ENCODE peak calls at places on chromosomes 12 and 14, in ten cellular contexts. N, V, T, O, C, U, P, E, R and A are unnamed samples. For H3K4me1, the result is how much of the 10 kb centered on the place peaks cover.

GRCh38 chr12:26112703-26113147 is 12.1 kb downstream of the BHLHE41 start:
- DNase-seq in N (no peak), P (no peak), C (peak), O (no peak), T (no peak), U (peak), E (no peak), V (no peak), R (no peak), A (peak)

GRCh38 chr14:71855399-71856036 is 76.7 kb upstream of the RGS6 start:
- DNase-seq in E (no peak), T (peak), U (peak), P (peak), N (peak), R (no peak), C (peak), O (peak), V (peak), A (peak)

GRCh38 chr12:115697341-115697740 is 580.2 kb downstream of the MED13L start:
- DNase-seq in O (no peak), T (no peak), U (peak), C (peak), P (no peak), R (no peak), V (no peak), N (no peak), E (no peak), A (peak)

GRCh38 chr12:24615967-24616411 is 332.9 kb downstream of the BCAT1 start:
- DNase-seq in E (no peak), O (no peak), C (no peak), R (no peak), T (no peak), N (no peak), P (no peak), U (peak), V (no peak), A (peak)

GRCh38 chr12:100868487-100868886 is 73.9 kb downstream of the ANO4 start:
- DNase-seq in P (no peak), R (no peak), V (no peak), O (no peak), E (no peak), N (no peak), C (peak), U (peak), T (no peak), A (peak)

GRCh38 chr12:124927325-124928094 is 13.1 kb upstream of the UBC start:
- DNase-seq in E (peak), V (peak), O (peak), P (peak), N (peak), R (peak), T (peak), U (peak), C (peak), A (peak)

GRCh38 chr14:105330491-105330895 is 15.9 kb downstream of the PACS2 start:
- DNase-seq in T (no peak), O (no peak), V (no peak), N (peak), R (no peak), P (no peak), C (no peak), E (no peak), U (peak), A (peak)

GRCh38 chr12:80551897-80552296 is 107.9 kb downstream of the PTPRQ start:
- DNase-seq in C (peak), T (no peak), E (no peak), V (peak), U (peak), O (no peak), N (no peak), P (no peak), R (no peak), A (peak)

GRCh38 chr14:68711551-68712437 is 81.1 kb downstream of the ZFP36L1 start:
- DNase-seq in V (no peak), N (peak), T (no peak), P (no peak), R (no peak), U (no peak), E (no peak), C (no peak), O (peak), A (no peak)

GRCh38 chr12:116594325-116595038 is 35.3 kb downstream of the MAP1LC3B2 start:
- DNase-seq in N (peak), V (no peak), C (no peak), U (no peak), P (no peak), R (no peak), T (peak), O (peak), E (peak), A (no peak)

GRCh38 chr14:42001436-42001835 is 394.8 kb downstream of the LRFN5 start:
- DNase-seq in T (no peak), P (no peak), V (no peak), E (no peak), O (no peak), U (peak), R (no peak), N (no peak), C (no peak), A (no peak)

GRCh38 chr14:90491221-90491867 is 94.5 kb downstream of the CALM1 start:
- DNase-seq in V (no peak), E (no peak), T (no peak), N (peak), U (peak), C (no peak), O (no peak), P (no peak), R (no peak), A (no peak)

GRCh38 chr14:99460793-99461192 is 19.9 kb downstream of the SETD3 start:
- DNase-seq in N (no peak), P (no peak), C (no peak), R (no peak), E (no peak), U (peak), O (no peak), V (no peak), T (no peak), A (no peak)

DNA sequence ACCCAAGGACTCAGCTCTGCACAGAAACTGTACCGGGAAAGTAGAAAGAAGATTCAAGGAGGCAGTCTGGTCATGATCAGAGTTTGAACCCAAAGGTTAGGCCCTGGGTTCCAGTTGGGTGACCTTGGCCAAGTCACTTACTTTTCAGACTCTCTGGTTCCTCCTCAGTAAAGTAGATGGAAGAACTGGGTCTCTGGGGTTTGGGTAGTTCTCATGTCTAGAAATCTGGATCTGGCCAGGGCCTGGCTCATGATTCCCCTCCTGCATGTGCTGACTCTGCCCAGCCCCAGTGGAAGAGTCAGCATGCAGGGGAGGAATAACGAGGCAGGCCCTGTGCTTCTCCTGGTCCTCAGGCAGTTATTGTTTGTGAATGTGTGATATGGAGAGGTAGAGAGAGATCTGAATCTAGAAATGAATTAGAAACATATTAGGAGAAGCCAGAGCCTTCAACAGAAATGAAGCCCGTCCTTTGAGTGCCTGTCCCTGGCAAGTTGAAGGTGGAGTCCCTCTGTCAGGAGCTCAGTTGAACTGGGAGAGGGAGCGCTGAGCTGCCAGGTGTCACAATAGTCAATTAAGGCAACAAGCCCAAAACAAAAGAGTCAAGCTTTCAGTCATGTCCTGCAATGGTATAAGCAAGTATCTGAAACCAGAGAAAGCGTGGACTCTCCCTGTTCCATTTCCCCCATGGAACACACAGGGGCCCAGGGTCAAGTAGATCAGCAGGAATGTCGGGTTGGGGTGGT is 131.3 kb upstream of the HIF1A start:
- DNase-seq in U (no peak), E (no peak), V (no peak), C (no peak), R (no peak), N (no peak), O (no peak), P (no peak), T (no peak), A (no peak)
- H3K4me1 ChIP-seq in U (half or more), E (under half), V (half or more), C (half or more), R (under half), N (under half), O (under half), P (under half), T (under half), A (under half)

GRCh38 chr12:104747956-104748355 is 210.1 kb downstream of the SLC41A2 start:
- DNase-seq in U (no peak), T (no peak), N (peak), E (no peak), C (no peak), P (no peak), O (no peak), R (no peak), V (no peak), A (no peak)

GRCh38 chr12:104748356-104748755 is 209.7 kb downstream of the SLC41A2 start:
- DNase-seq in V (no peak), T (no peak), E (no peak), P (no peak), O (no peak), C (no peak), N (peak), R (no peak), U (no peak), A (no peak)

GRCh38 chr12:104749555-104749954 is 208.5 kb downstream of the SLC41A2 start:
- DNase-seq in V (no peak), O (no peak), N (peak), C (no peak), E (no peak), U (no peak), R (no peak), P (no peak), T (no peak), A (peak)

GRCh38 chr12:104750061-104750460 is 208.0 kb downstream of the SLC41A2 start:
- DNase-seq in P (no peak), E (no peak), O (no peak), C (no peak), N (peak), R (no peak), T (peak), U (peak), V (no peak), A (peak)

GRCh38 chr12:104748790-104749189 is 209.3 kb downstream of the SLC41A2 start:
- DNase-seq in O (no peak), U (peak), E (no peak), N (peak), R (no peak), C (no peak), T (peak), V (no peak), P (no peak), A (peak)
- H3K4me1 ChIP-seq in O (under half), U (under half), E (under half), N (under half), R (under half), C (under half), T (under half), V (under half), P (under half), A (under half)

DNA sequence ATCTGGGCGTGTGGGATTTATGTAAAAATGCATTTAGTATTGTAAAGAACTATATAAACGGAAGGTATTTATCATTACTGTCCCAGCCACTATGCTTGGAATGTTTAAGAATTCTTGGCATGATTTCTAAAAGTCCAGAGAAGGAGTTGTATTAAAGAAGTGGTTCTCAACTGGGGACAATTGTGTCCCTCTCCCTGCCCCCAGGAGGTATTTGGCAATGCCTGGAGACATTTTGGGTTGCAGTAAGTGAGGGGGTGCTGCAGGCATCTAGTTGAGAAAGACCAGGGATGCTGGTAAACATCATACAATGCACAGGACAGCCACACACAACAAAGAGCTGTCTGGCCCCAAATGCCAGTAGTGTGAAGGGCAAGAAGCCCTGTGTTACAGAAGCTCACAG is 7.2 kb downstream of the SLC38A1 start:
- DNase-seq in R (no peak), N (no peak), U (no peak), P (no peak), O (no peak), T (no peak), V (no peak), C (no peak), E (no peak), A (no peak)
- H3K4me1 ChIP-seq in R (under half), N (under half), U (under half), P (under half), O (half or more), T (half or more), V (half or more), C (under half), E (half or more), A (under half)

DNA sequence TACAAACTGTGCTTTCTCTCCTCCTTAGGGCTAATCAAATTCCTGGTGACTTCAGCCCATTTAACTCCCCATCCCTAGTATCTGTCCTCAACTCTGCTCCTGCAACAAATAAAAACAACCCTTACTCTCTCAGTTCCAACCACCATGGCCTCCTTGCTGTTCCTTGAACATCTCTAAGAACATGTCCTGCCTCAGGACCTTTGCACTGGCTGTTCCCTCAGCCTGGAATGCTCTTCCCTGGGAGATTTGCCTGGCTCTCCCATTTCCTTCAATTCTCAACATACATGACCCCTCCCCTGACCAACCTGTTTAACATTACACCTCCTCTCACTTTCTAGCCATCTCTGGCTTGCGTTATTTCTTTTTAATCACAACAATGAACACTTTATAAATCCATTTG is 170.5 kb downstream of the PTPN11 start:
- DNase-seq in O (no peak), N (no peak), U (no peak), T (no peak), P (no peak), C (no peak), R (no peak), E (no peak), V (no peak), A (no peak)
- H3K4me1 ChIP-seq in O (under half), N (under half), U (under half), T (under half), P (under half), C (under half), R (under half), E (under half), V (under half), A (under half)

GRCh38 chr12:104508752-104509446 is 52.2 kb downstream of the CHST11 start:
- DNase-seq in U (no peak), V (no peak), E (no peak), R (no peak), T (no peak), O (no peak), P (no peak), N (no peak), C (no peak), A (no peak)

GRCh38 chr12:104506691-104507401 is 50.1 kb downstream of the CHST11 start:
- DNase-seq in E (no peak), C (no peak), U (no peak), P (no peak), N (no peak), T (no peak), V (no peak), O (no peak), R (no peak), A (no peak)

GRCh38 chr12:104510145-104510872 is 53.6 kb downstream of the CHST11 start:
- DNase-seq in R (no peak), T (no peak), P (no peak), U (no peak), C (no peak), O (no peak), N (no peak), V (no peak), E (no peak), A (no peak)

GRCh38 chr12:104505095-104505819 is 48.5 kb downstream of the CHST11 start:
- DNase-seq in O (no peak), P (peak), N (no peak), V (no peak), C (no peak), E (no peak), U (peak), T (peak), R (no peak), A (no peak)

DNA sequence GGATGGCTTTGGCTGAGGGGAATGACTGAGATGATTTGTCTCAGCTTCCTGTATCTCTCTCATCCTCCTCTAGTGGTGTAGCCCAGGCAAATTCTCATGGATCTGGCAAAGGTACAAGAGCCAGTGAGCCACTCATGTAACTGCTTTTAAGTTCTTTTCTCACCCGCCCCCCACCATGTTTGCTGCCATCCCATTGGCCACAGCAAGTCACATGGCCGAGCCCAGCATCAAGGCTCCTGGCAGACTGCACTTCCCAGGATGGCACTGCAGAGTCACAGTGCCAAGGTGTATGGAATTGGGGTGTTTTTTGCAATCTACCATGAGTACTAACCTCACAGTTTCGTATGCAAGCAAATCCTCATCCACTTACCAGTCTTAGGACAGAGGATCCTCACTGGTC is 50.9 kb downstream of the CHST11 start:
- DNase-seq in U (no peak), V (no peak), N (no peak), T (no peak), R (no peak), P (no peak), C (no peak), O (no peak), E (no peak), A (no peak)
- H3K4me1 ChIP-seq in U (under half), V (under half), N (under half), T (under half), R (under half), P (under half), C (under half), O (half or more), E (half or more), A (under half)

GRCh38 chr12:99455350-99456037 is 192.1 kb upstream of the GARIN6 start:
- DNase-seq in O (no peak), V (peak), P (no peak), N (peak), C (peak), T (no peak), R (no peak), U (peak), E (no peak), A (peak)
- H3K4me1 ChIP-seq in O (under half), V (under half), P (under half), N (under half), C (under half), T (under half), R (under half), U (under half), E (under half), A (under half)

DNA sequence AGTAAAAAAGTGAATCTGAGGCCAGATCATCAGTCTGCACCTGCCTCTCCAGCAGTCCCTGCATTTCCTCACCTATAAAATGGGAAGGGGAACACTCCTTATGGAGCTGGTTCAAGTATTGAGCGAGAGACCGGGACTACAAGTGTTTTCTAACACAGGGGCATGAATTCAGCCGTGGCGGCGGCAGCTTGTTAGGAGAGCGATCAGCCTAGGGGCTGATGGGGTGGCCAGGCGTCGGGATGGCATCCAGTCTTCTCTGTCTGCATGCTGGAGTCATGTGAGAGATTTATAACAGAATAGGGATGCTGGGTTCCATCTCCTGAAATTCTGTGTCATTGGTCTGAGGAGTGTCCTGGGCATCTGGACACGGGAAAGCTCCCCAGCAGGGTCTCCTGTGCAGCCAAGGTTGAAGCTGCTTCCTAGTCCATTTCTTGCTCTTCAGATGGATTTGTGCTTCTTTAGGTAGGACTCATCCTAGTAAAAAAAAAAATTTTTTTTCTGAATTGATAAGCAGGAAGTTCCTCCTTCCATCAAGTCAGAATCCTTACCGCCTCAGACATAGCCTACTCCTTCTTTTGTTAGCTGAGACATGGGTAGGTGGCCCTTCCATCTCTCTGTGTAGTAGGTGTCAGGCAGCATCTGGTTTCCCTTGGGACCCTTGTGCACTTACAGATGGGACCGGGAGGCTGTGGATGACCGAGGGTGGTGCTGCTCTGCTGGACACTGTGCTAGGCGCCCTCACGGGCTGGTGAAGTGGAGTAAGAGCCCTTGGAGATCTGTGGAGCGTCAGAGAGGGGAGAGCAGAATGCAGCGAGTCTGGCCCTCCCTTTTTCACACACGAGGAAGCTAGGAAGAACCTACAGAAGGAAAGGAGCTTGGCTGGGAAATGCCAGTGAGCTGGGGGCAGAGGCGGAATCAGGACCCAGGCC is 146.7 kb downstream of the TSPAN9 start:
- DNase-seq in E (no peak), U (no peak), C (no peak), V (no peak), R (peak), T (no peak), P (no peak), N (no peak), O (no peak), A (no peak)
- H3K4me1 ChIP-seq in E (under half), U (under half), C (under half), V (under half), R (under half), T (under half), P (under half), N (under half), O (under half), A (under half)

GRCh38 chr12:50105913-50106450 is 2.2 kb downstream of the GPD1 start:
- DNase-seq in E (no peak), V (no peak), P (no peak), T (no peak), R (no peak), C (no peak), N (no peak), U (no peak), O (no peak), A (no peak)

GRCh38 chr12:50104614-50105366 is 982 bp downstream of the GPD1 start:
- DNase-seq in V (no peak), P (no peak), U (no peak), C (no peak), O (no peak), R (no peak), E (no peak), T (no peak), N (no peak), A (no peak)

GRCh38 chr12:50107416-50108268 is 3.8 kb downstream of the GPD1 start:
- DNase-seq in O (no peak), U (no peak), R (no peak), P (no peak), N (no peak), C (no peak), T (no peak), V (no peak), E (no peak), A (no peak)

GRCh38 chr12:50103767-50104321 is at the start of gene GPD1:
- DNase-seq in C (no peak), R (peak), V (peak), N (peak), T (peak), P (no peak), U (peak), E (no peak), O (no peak), A (peak)

DNA sequence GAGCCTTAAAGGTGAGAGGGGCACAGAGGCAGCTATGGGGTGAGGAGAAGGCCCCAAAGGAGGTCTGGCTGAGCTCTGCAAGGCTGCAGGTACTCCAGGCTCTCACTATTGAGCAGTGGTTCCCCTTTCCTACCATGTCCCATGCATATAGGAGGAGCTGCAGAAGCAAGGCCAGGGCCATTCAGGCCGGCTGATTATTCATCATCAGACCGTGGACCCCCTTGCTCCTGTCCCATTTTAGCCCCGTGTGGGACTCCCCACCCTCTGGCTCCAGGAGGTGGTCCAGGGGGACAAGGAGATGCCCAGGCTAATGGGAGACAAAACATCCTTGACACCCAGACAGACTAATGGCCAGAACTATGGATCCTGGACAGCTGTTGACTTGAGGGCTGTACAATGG is 3.1 kb downstream of the GPD1 start:
- DNase-seq in R (no peak), V (no peak), U (no peak), C (no peak), T (no peak), O (no peak), E (no peak), N (no peak), P (no peak), A (no peak)
- H3K4me1 ChIP-seq in R (under half), V (under half), U (under half), C (under half), T (under half), O (under half), E (under half), N (under half), P (under half), A (under half)